ENCODE peak calls at places on chromosomes 12 and 14, in eight cellular contexts. One of them, this sample, is unnamed.

GRCh38 chr12:40819427-40820108 is 127.3 kb downstream of the CNTN1 start:
- DNase-seq in neural crest cell: peak; percentile 17
- DNase-seq in right lobe of liver: no peak
- DNase-seq in astrocyte of the spinal cord: no peak
- DNase-seq in pancreas: peak; percentile 33
- DNase-seq in AG09319: no peak
- DNase-seq in dorsolateral prefrontal cortex: peak; percentile 48
- DNase-seq in HFF-Myc: no peak
- DNase-seq in this sample: peak; percentile 12

GRCh38 chr12:19771858-19772257 is 332.6 kb downstream of the AEBP2 start:
- DNase-seq in right lobe of liver: no peak
- DNase-seq in dorsolateral prefrontal cortex: no peak
- DNase-seq in HFF-Myc: no peak
- DNase-seq in pancreas: no peak
- DNase-seq in astrocyte of the spinal cord: peak; percentile 92
- DNase-seq in AG09319: peak; percentile 8
- DNase-seq in neural crest cell: no peak
- DNase-seq in this sample: no peak

GRCh38 chr12:120640840-120641833 is 711 bp downstream of the CABP1 start:
- DNase-seq in dorsolateral prefrontal cortex: no peak
- DNase-seq in pancreas: peak; percentile 91
- DNase-seq in astrocyte of the spinal cord: peak; percentile 49
- DNase-seq in AG09319: no peak
- DNase-seq in neural crest cell: peak; percentile 48
- DNase-seq in HFF-Myc: no peak
- DNase-seq in right lobe of liver: peak; percentile 74
- DNase-seq in this sample: no peak

GRCh38 chr14:103385994-103386491 is 828 bp downstream of the MARK3 start:
- DNase-seq in AG09319: no peak
- DNase-seq in right lobe of liver: peak; percentile 63
- DNase-seq in pancreas: peak; percentile 75
- DNase-seq in neural crest cell: peak; percentile 12
- DNase-seq in HFF-Myc: no peak
- DNase-seq in dorsolateral prefrontal cortex: peak; percentile 49
- DNase-seq in astrocyte of the spinal cord: peak; percentile 26
- DNase-seq in this sample: no peak

GRCh38 chr12:111434680-111435338 is 29.1 kb downstream of the SH2B3 start:
- DNase-seq in HFF-Myc: no peak
- DNase-seq in neural crest cell: no peak
- DNase-seq in dorsolateral prefrontal cortex: no peak
- DNase-seq in pancreas: peak; percentile 80
- DNase-seq in right lobe of liver: peak; percentile 88
- DNase-seq in AG09319: no peak
- DNase-seq in astrocyte of the spinal cord: peak; percentile 60
- DNase-seq in this sample: no peak

GRCh38 chr14:37089410-37089809 is 83.0 kb downstream of the SLC25A21 start:
- DNase-seq in astrocyte of the spinal cord: no peak
- DNase-seq in neural crest cell: no peak
- DNase-seq in pancreas: no peak
- DNase-seq in right lobe of liver: no peak
- DNase-seq in HFF-Myc: no peak
- DNase-seq in dorsolateral prefrontal cortex: no peak
- DNase-seq in AG09319: no peak
- DNase-seq in this sample: no peak

GRCh38 chr12:114123108-114123507 is 157.0 kb upstream of the RBM19 start:
- DNase-seq in astrocyte of the spinal cord: no peak
- DNase-seq in neural crest cell: no peak
- DNase-seq in dorsolateral prefrontal cortex: no peak
- DNase-seq in HFF-Myc: no peak
- DNase-seq in AG09319: no peak
- DNase-seq in pancreas: no peak
- DNase-seq in right lobe of liver: no peak
- DNase-seq in this sample: no peak

GRCh38 chr12:43318002-43318401 is 234.0 kb downstream of the ADAMTS20 start:
- DNase-seq in astrocyte of the spinal cord: no peak
- DNase-seq in HFF-Myc: no peak
- DNase-seq in AG09319: no peak
- DNase-seq in dorsolateral prefrontal cortex: no peak
- DNase-seq in right lobe of liver: no peak
- DNase-seq in neural crest cell: no peak
- DNase-seq in pancreas: no peak
- DNase-seq in this sample: no peak

GRCh38 chr14:57266060-57266459 is 2.6 kb downstream of the EXOC5 start:
- DNase-seq in HFF-Myc: no peak
- DNase-seq in right lobe of liver: no peak
- DNase-seq in neural crest cell: no peak
- DNase-seq in astrocyte of the spinal cord: no peak
- DNase-seq in dorsolateral prefrontal cortex: no peak
- DNase-seq in AG09319: no peak
- DNase-seq in pancreas: no peak
- DNase-seq in this sample: no peak

GRCh38 chr12:92505373-92506340 is 197.1 kb upstream of the PLEKHG7 start:
- DNase-seq in astrocyte of the spinal cord: peak; percentile 41
- DNase-seq in pancreas: peak; percentile 9
- DNase-seq in dorsolateral prefrontal cortex: no peak
- DNase-seq in AG09319: no peak
- DNase-seq in right lobe of liver: peak; percentile 64
- DNase-seq in neural crest cell: peak; percentile 52
- DNase-seq in HFF-Myc: no peak
- DNase-seq in this sample: no peak

GRCh38 chr12:13304924-13305323 is 108.4 kb downstream of the EMP1 start:
- DNase-seq in astrocyte of the spinal cord: no peak
- DNase-seq in right lobe of liver: no peak
- DNase-seq in dorsolateral prefrontal cortex: no peak
- DNase-seq in HFF-Myc: no peak
- DNase-seq in neural crest cell: no peak
- DNase-seq in AG09319: no peak
- DNase-seq in pancreas: no peak
- DNase-seq in this sample: no peak

GRCh38 chr12:55392032-55392795 is 8.1 kb upstream of the OR6C65 start:
- DNase-seq in pancreas: peak; percentile 29
- DNase-seq in dorsolateral prefrontal cortex: no peak
- DNase-seq in neural crest cell: no peak
- DNase-seq in right lobe of liver: no peak
- DNase-seq in HFF-Myc: no peak
- DNase-seq in AG09319: no peak
- DNase-seq in astrocyte of the spinal cord: no peak
- DNase-seq in this sample: no peak

GRCh38 chr12:56565510-56566101 is 44.0 kb downstream of the RBMS2 start:
- DNase-seq in neural crest cell: no peak
- DNase-seq in pancreas: no peak
- DNase-seq in dorsolateral prefrontal cortex: no peak
- DNase-seq in HFF-Myc: peak; percentile 67
- DNase-seq in right lobe of liver: no peak
- DNase-seq in astrocyte of the spinal cord: peak; percentile 81
- DNase-seq in AG09319: peak; percentile 22
- DNase-seq in this sample: no peak

GRCh38 chr12:120079352-120080042 is 37.1 kb downstream of the RAB35 start:
- DNase-seq in dorsolateral prefrontal cortex: no peak
- DNase-seq in astrocyte of the spinal cord: no peak
- DNase-seq in pancreas: peak; percentile 9
- DNase-seq in HFF-Myc: no peak
- DNase-seq in AG09319: no peak
- DNase-seq in right lobe of liver: peak; percentile 13
- DNase-seq in neural crest cell: no peak
- DNase-seq in this sample: no peak

GRCh38 chr14:91377700-91378652 is 39.6 kb downstream of the CCDC88C start:
- DNase-seq in HFF-Myc: peak; percentile 58
- DNase-seq in pancreas: no peak
- DNase-seq in neural crest cell: no peak
- DNase-seq in dorsolateral prefrontal cortex: no peak
- DNase-seq in astrocyte of the spinal cord: no peak
- DNase-seq in right lobe of liver: no peak
- DNase-seq in AG09319: no peak
- DNase-seq in this sample: no peak

GRCh38 chr12:106369624-106370346 is 12.2 kb downstream of the POLR3B start:
- DNase-seq in pancreas: no peak
- DNase-seq in dorsolateral prefrontal cortex: no peak
- DNase-seq in neural crest cell: no peak
- DNase-seq in AG09319: peak; percentile 18
- DNase-seq in HFF-Myc: no peak
- DNase-seq in astrocyte of the spinal cord: peak; percentile 72
- DNase-seq in right lobe of liver: no peak
- DNase-seq in this sample: no peak

GRCh38 chr14:74501135-74501614 is 7.6 kb downstream of the ISCA2 start:
- DNase-seq in neural crest cell: peak; percentile 59
- DNase-seq in HFF-Myc: peak; percentile 59
- DNase-seq in right lobe of liver: no peak
- DNase-seq in AG09319: peak; percentile 29
- DNase-seq in dorsolateral prefrontal cortex: peak; percentile 82
- DNase-seq in pancreas: peak; percentile 79
- DNase-seq in astrocyte of the spinal cord: peak; percentile 83
- DNase-seq in this sample: no peak

GRCh38 chr12:54214553-54215374 is 26.0 kb upstream of the SMUG1 start:
- DNase-seq in neural crest cell: peak; percentile 97
- DNase-seq in pancreas: peak; percentile 90
- DNase-seq in HFF-Myc: peak; percentile 73
- DNase-seq in astrocyte of the spinal cord: peak; percentile 88
- DNase-seq in right lobe of liver: peak; percentile 86
- DNase-seq in dorsolateral prefrontal cortex: peak; percentile 90
- DNase-seq in AG09319: peak; percentile 56
- DNase-seq in this sample: peak; percentile 60

GRCh38 chr12:109735825-109736551 is 22.4 kb downstream of the FAM222A start:
- DNase-seq in dorsolateral prefrontal cortex: peak; percentile 32
- DNase-seq in AG09319: no peak
- DNase-seq in pancreas: peak; percentile 42
- DNase-seq in right lobe of liver: peak; percentile 84
- DNase-seq in HFF-Myc: no peak
- DNase-seq in astrocyte of the spinal cord: no peak
- DNase-seq in neural crest cell: no peak
- DNase-seq in this sample: no peak

GRCh38 chr12:75666980-75667359 is 155.6 kb upstream of the KRR1 start:
- DNase-seq in dorsolateral prefrontal cortex: no peak
- DNase-seq in pancreas: no peak
- DNase-seq in neural crest cell: no peak
- DNase-seq in HFF-Myc: no peak
- DNase-seq in astrocyte of the spinal cord: peak; percentile 84
- DNase-seq in AG09319: no peak
- DNase-seq in right lobe of liver: no peak
- DNase-seq in this sample: no peak

DNA sequence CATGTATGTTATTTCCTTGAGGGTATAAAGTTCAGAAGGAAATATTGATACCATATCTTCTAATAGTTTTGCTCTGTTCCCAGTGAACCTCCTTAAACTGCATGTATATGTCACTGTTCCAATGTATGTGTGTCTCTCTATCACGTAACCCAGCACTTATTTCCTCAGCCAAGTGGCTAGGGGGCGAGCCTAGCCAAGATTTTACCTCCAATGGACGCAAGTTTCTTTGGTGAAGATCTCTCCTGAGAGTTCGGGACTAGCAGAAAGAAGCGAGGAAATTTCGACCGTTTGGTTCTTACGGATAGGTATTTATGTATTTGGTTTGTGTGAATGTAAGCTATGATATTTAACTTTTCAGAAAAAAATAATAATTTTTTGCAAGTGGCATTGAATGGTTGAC is 2.5 kb downstream of the SFSWAP start:
- DNase-seq in HFF-Myc: no peak
- DNase-seq in right lobe of liver: no peak
- DNase-seq in dorsolateral prefrontal cortex: no peak
- DNase-seq in astrocyte of the spinal cord: no peak
- DNase-seq in neural crest cell: no peak
- DNase-seq in pancreas: no peak
- DNase-seq in AG09319: no peak
- DNase-seq in this sample: no peak
- TF ChIP-seq CTCF in HFF-Myc: no peak
- TF ChIP-seq CTCF in right lobe of liver: no peak
- TF ChIP-seq CTCF in dorsolateral prefrontal cortex: no peak
- TF ChIP-seq CTCF in astrocyte of the spinal cord: no peak
- TF ChIP-seq CTCF in neural crest cell: no peak
- TF ChIP-seq CTCF in pancreas: no peak
- TF ChIP-seq CTCF in AG09319: no peak
- TF ChIP-seq CTCF in this sample: no peak

DNA sequence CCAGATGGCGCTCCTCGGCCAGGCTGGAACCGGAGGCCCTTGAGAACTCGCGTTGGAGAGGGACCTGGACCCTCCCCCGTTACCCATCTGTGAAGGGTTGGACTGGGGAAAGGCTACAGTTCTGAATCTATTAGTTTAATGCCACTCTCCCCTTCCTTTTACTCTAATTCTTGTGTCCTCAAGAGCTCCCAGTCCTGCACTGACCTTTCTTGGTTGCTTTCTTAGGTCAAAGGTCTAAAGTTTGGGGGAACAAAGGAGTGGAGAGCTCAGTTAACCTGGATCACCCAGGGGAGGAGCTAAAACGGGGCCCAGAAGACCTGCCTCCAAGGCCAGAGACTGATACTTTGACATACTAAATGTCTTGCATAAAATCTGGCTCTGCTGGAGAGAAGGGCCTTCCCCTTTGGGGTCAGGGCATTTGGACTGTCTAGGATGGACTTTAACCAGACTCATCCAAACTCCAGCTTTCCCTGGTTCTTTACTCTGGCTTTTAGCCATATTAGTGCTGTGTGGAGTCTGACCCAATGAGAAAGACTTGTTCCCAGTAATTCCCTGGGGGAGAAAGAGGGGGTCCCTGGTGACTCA is 923 bp upstream of the MLF2 start:
- DNase-seq in neural crest cell: no peak
- DNase-seq in right lobe of liver: peak; percentile 75
- DNase-seq in dorsolateral prefrontal cortex: no peak
- DNase-seq in AG09319: no peak
- DNase-seq in pancreas: no peak
- DNase-seq in astrocyte of the spinal cord: no peak
- DNase-seq in HFF-Myc: no peak
- DNase-seq in this sample: no peak
- TF ChIP-seq CTCF in neural crest cell: no peak
- TF ChIP-seq CTCF in right lobe of liver: peak; percentile 98
- TF ChIP-seq CTCF in dorsolateral prefrontal cortex: no peak
- TF ChIP-seq CTCF in AG09319: no peak
- TF ChIP-seq CTCF in pancreas: no peak
- TF ChIP-seq CTCF in astrocyte of the spinal cord: no peak
- TF ChIP-seq CTCF in HFF-Myc: no peak
- TF ChIP-seq CTCF in this sample: no peak

DNA sequence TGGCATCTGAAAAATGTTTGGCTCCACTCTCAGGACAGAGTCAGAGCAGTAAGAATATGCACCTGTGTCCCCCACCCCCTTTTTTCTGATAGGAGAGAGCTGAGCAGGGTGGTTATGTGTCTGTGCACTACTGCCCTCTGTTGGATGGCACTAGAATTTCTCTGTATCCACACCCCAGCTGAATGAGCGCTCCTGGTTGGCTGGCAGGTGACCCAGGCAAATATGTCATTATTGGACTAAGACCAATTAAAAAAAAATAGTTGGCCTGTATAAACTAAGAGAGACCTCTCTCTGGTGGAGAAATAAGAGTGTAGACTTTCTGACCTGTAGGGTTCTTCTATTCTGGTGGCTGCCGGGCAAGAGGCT is 107.0 kb downstream of the PTCSC3 start:
- DNase-seq in neural crest cell: peak; percentile 50
- DNase-seq in dorsolateral prefrontal cortex: peak; percentile 47
- DNase-seq in right lobe of liver: peak; percentile 65
- DNase-seq in HFF-Myc: no peak
- DNase-seq in pancreas: peak; percentile 39
- DNase-seq in astrocyte of the spinal cord: peak; percentile 39
- DNase-seq in AG09319: no peak
- DNase-seq in this sample: no peak
- TF ChIP-seq CTCF in neural crest cell: peak; percentile 74
- TF ChIP-seq CTCF in dorsolateral prefrontal cortex: peak; percentile 80
- TF ChIP-seq CTCF in right lobe of liver: peak; percentile 79
- TF ChIP-seq CTCF in HFF-Myc: peak; percentile 70
- TF ChIP-seq CTCF in pancreas: peak; percentile 34
- TF ChIP-seq CTCF in astrocyte of the spinal cord: peak; percentile 69
- TF ChIP-seq CTCF in AG09319: peak; percentile 51
- TF ChIP-seq CTCF in this sample: peak; percentile 55

GRCh38 chr14:69879175-69880047 is at the start of gene SMOC1:
- DNase-seq in pancreas: peak; percentile 92
- DNase-seq in right lobe of liver: peak; percentile 94
- DNase-seq in neural crest cell: peak; percentile 89
- DNase-seq in astrocyte of the spinal cord: peak; percentile 80
- DNase-seq in HFF-Myc: no peak
- DNase-seq in dorsolateral prefrontal cortex: peak; percentile 82
- DNase-seq in AG09319: no peak
- DNase-seq in this sample: peak; percentile 75
- TF ChIP-seq CTCF in pancreas: no peak
- TF ChIP-seq CTCF in right lobe of liver: no peak
- TF ChIP-seq CTCF in neural crest cell: no peak
- TF ChIP-seq CTCF in astrocyte of the spinal cord: no peak
- TF ChIP-seq CTCF in HFF-Myc: no peak
- TF ChIP-seq CTCF in dorsolateral prefrontal cortex: no peak
- TF ChIP-seq CTCF in AG09319: no peak
- TF ChIP-seq CTCF in this sample: no peak